ENCODE peak calls at places on chromosomes 12 and 14, in eight cellular contexts. F is IMR-90; T is tibial artery; G is dorsolateral prefrontal cortex; M is AG04450; U is testis; H is heart right ventricle; Z is CD8-positive, alpha-beta T cell. J is an unnamed sample.

GRCh38 chr14:50985124-50985815 is 41.0 kb upstream of the PYGL start:
- DNase-seq in F (no peak), T (no peak), G (no peak), M (no peak), U (no peak), H (no peak), Z (no peak), J (no peak)

GRCh38 chr14:71324767-71325272 is 417.6 kb downstream of the PCNX1 start:
- DNase-seq in F (peak), T (no peak), G (no peak), M (no peak), U (no peak), H (no peak), Z (peak), J (no peak)

GRCh38 chr14:93868165-93868564 is 59.0 kb upstream of the FAM181A start:
- DNase-seq in F (no peak), T (no peak), G (no peak), M (no peak), U (no peak), H (no peak), Z (no peak), J (no peak)

GRCh38 chr12:89768586-89769482 is 60.2 kb upstream of the ATP2B1 start:
- DNase-seq in F (peak), T (no peak), G (no peak), M (peak), U (peak), H (no peak), Z (no peak), J (no peak)

GRCh38 chr12:38904932-38905479 is 385 bp downstream of the CPNE8 start:
- DNase-seq in F (no peak), T (peak), G (peak), M (no peak), U (peak), H (peak), Z (peak), J (peak)

GRCh38 chr12:27244680-27245005 is 557 bp downstream of the STK38L start:
- DNase-seq in F (peak), T (no peak), G (no peak), M (no peak), U (no peak), H (no peak), Z (no peak), J (no peak)

GRCh38 chr12:65720739-65721138 is 103.5 kb upstream of the HMGA2 start:
- DNase-seq in F (no peak), T (no peak), G (no peak), M (no peak), U (no peak), H (no peak), Z (no peak), J (no peak)

GRCh38 chr14:52443506-52443905 is 108.8 kb downstream of the TXNDC16 start:
- DNase-seq in F (peak), T (no peak), G (no peak), M (no peak), U (no peak), H (no peak), Z (no peak), J (no peak)

GRCh38 chr12:11656550-11656949 is 7.1 kb downstream of the ETV6 start:
- DNase-seq in F (no peak), T (no peak), G (no peak), M (no peak), U (no peak), H (no peak), Z (no peak), J (no peak)

GRCh38 chr12:1907652-1908611 is 10.5 kb downstream of the CACNA2D4 start:
- DNase-seq in F (no peak), T (peak), G (no peak), M (no peak), U (peak), H (no peak), Z (peak), J (peak)

GRCh38 chr12:60830381-60830780 is 1234.6 kb downstream of the SLC16A7 start:
- DNase-seq in F (peak), T (no peak), G (no peak), M (no peak), U (no peak), H (no peak), Z (no peak), J (no peak)

GRCh38 chr12:67681145-67681778 is 32.7 kb downstream of the DYRK2 start:
- DNase-seq in F (peak), T (no peak), G (no peak), M (peak), U (no peak), H (peak), Z (no peak), J (no peak)

GRCh38 chr12:101654442-101654841 is 43.0 kb upstream of the CHPT1 start:
- DNase-seq in F (no peak), T (no peak), G (no peak), M (no peak), U (no peak), H (no peak), Z (no peak), J (no peak)

GRCh38 chr12:66365718-66366485 is 63.6 kb downstream of the HELB start:
- DNase-seq in F (peak), T (no peak), G (no peak), M (no peak), U (no peak), H (no peak), Z (no peak), J (no peak)

GRCh38 chr12:47882796-47883546 is 21.8 kb downstream of the VDR start:
- DNase-seq in F (no peak), T (no peak), G (peak), M (no peak), U (peak), H (no peak), Z (no peak), J (no peak)

DNA sequence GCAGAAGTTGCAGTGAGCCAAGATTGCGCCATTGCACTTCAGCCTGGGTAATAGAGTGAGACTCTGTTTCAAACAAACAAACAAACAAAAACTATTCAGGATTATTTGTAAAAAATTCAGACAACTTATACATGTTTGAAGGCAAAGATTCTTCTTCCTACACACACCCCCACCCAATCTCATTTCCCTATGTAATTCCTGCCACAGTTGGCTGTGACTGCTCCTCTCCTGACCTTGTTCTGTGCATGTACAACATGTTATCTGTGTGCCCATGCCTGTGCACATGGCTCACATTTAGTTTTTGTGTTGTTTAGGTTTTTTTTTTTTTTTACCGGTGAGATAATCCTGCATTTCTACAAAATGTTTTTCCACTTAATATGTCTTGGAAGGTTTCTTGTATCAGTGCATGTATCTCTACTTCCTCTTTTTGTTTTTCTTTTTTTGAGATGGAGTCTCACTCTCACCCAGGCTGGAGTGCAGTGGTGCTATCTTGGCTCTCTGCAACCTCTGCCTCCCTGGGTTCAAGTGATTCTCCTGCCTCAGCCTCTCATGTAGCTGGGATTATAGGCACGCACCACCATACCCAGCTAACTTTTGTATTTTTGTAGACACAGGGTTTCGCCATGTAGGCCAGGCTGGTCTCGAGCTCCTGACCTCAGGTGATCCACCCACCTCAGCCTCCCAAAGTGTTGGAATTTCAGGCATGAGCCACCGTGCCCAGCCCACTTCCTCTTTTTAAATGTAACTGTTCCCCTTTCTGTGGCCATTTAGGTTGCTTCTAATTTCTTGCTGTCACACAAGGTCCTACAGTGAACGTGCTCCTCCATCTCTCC is 8.7 kb downstream of the CFAP251 start:
- DNase-seq in F (no peak), T (no peak), G (no peak), M (no peak), U (no peak), H (no peak), Z (no peak), J (no peak)
- H3K27ac ChIP-seq in F (no peak), T (no peak), G (no peak), M (no peak), U (no peak), H (no peak), Z (no peak), J (no peak)

GRCh38 chr12:15180975-15181683 is 40.1 kb downstream of the RERG start:
- DNase-seq in F (no peak), T (no peak), G (no peak), M (no peak), U (no peak), H (no peak), Z (no peak), J (no peak)
- H3K27ac ChIP-seq in F (no peak), T (peak), G (no peak), M (no peak), U (no peak), H (peak), Z (no peak), J (no peak)

DNA sequence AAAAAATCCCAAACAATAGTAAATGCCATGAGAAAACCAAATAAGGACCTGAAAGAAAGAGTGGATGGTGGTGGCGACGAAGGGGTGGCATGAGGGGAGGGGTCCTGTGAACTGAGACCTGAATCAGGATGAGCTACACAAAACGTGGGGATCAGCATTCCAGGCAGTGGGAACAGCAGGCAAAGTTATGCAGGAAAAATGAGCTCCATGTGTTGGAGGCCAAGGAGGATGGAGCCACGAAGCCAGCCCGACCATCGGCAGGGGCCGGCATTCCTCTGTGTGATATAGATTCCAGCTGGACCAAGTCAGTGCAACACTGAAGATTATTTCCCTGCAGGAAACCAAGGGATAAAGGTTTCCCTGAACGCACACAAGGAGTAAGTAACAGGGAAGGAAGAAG is 7.1 kb downstream of the ADGRD1 start:
- DNase-seq in F (no peak), T (no peak), G (no peak), M (no peak), U (no peak), H (no peak), Z (no peak), J (peak)
- H3K27ac ChIP-seq in F (no peak), T (no peak), G (no peak), M (no peak), U (no peak), H (peak), Z (no peak), J (peak)

GRCh38 chr12:122018937-122019336 is 2.7 kb upstream of the BCL7A start:
- DNase-seq in F (no peak), T (no peak), G (no peak), M (no peak), U (no peak), H (no peak), Z (no peak), J (no peak)

GRCh38 chr12:122021822-122022392 is at the start of gene BCL7A:
- DNase-seq in F (peak), T (peak), G (peak), M (peak), U (peak), H (peak), Z (peak), J (no peak)

GRCh38 chr12:122022393-122023338 is 982 bp downstream of the BCL7A start:
- DNase-seq in F (no peak), T (peak), G (no peak), M (no peak), U (no peak), H (no peak), Z (peak), J (no peak)

GRCh38 chr12:122021193-122021821 is 377 bp upstream of the BCL7A start:
- DNase-seq in F (no peak), T (peak), G (no peak), M (no peak), U (peak), H (no peak), Z (peak), J (no peak)

GRCh38 chr12:122020795-122021192 is 890 bp upstream of the BCL7A start:
- DNase-seq in F (no peak), T (no peak), G (no peak), M (no peak), U (no peak), H (no peak), Z (no peak), J (no peak)
- H3K27ac ChIP-seq in F (no peak), T (peak), G (no peak), M (peak), U (no peak), H (peak), Z (no peak), J (peak)

DNA sequence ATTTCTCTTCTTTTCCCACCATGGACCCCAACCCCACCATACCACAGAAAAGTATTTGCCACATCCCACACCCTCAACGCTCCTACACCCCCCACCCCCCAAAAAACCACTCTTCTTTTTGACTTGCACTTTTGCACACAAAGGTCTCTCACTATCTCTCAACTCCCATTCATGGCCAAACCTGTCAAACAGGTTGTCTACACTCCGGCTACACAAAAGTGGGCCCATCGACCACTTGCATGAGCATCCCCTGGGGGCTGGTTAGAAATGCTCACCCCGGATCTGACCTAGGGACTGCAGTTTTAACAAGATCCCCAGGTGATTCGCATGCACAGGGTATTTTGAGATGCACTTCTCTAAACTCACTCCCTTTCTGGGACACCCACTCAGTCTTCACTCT is 248.2 kb downstream of the DPF3 start:
- DNase-seq in F (no peak), T (no peak), G (no peak), M (no peak), U (no peak), H (no peak), Z (no peak), J (peak)
- H3K27ac ChIP-seq in F (no peak), T (no peak), G (no peak), M (peak), U (no peak), H (no peak), Z (no peak), J (no peak)

J was measured in esophagus muscularis mucosa.